ENCODE peak calls at places on chromosomes 4 and X, in nine cellular contexts. Y is neural crest cell, S is H9, Z is OCI-LY7, T is heart right ventricle, F is adrenal gland, X is HFF-Myc, M is astrocyte of the spinal cord, E is omental fat pad. W is an unnamed sample.

GRCh38 chr4:152849350-152849749 is 69.6 kb downstream of the ARFIP1 start:
- DNase-seq in Y (no peak), S (no peak), Z (no peak), T (no peak), F (no peak), X (no peak), M (no peak), E (no peak), W (no peak)

GRCh38 chr4:181559637-181560036 is 683.6 kb upstream of the TENM3 start:
- DNase-seq in Y (no peak), S (no peak), Z (no peak), T (no peak), F (no peak), X (no peak), M (no peak), E (no peak), W (no peak)

GRCh38 chrX:40132751-40133150 is 35.0 kb upstream of the BCOR start:
- DNase-seq in Y (no peak), S (no peak), Z (no peak), T (peak), F (peak), X (no peak), M (peak), E (no peak), W (peak)

GRCh38 chr4:11439836-11440235 is 11.1 kb upstream of the HS3ST1 start:
- DNase-seq in Y (no peak), S (no peak), Z (no peak), T (no peak), F (no peak), X (no peak), M (no peak), E (no peak), W (no peak)

GRCh38 chr4:139808381-139809206 is 143.0 kb downstream of the MGST2 start:
- DNase-seq in Y (no peak), S (no peak), Z (no peak), T (no peak), F (no peak), X (no peak), M (no peak), E (no peak), W (no peak)

GRCh38 chr4:76087007-76087769 is 12.7 kb downstream of the ART3 start:
- DNase-seq in Y (peak), S (peak), Z (no peak), T (peak), F (peak), X (peak), M (peak), E (no peak), W (peak)

GRCh38 chr4:28267166-28267565 is 1406.5 kb downstream of the STIM2 start:
- DNase-seq in Y (no peak), S (no peak), Z (no peak), T (no peak), F (no peak), X (no peak), M (no peak), E (no peak), W (no peak)

GRCh38 chr4:175874290-175874689 is 62.2 kb upstream of the GPM6A start:
- DNase-seq in Y (no peak), S (no peak), Z (peak), T (no peak), F (no peak), X (no peak), M (no peak), E (no peak), W (no peak)

GRCh38 chrX:69027181-69028005 is 137.9 kb downstream of the PJA1 start:
- DNase-seq in Y (no peak), S (no peak), Z (no peak), T (no peak), F (peak), X (peak), M (peak), E (peak), W (peak)

GRCh38 chr4:87799254-87799653 is at the start of gene IBSP:
- DNase-seq in Y (no peak), S (no peak), Z (no peak), T (no peak), F (no peak), X (no peak), M (no peak), E (no peak), W (no peak)

GRCh38 chr4:87803421-87803820 is 4.1 kb downstream of the IBSP start:
- DNase-seq in Y (no peak), S (no peak), Z (no peak), T (no peak), F (no peak), X (no peak), M (no peak), E (no peak), W (no peak)

GRCh38 chr4:87804871-87805270 is 5.5 kb downstream of the IBSP start:
- DNase-seq in Y (no peak), S (no peak), Z (no peak), T (no peak), F (no peak), X (no peak), M (no peak), E (no peak), W (no peak)

GRCh38 chr4:87805971-87806370 is 6.6 kb downstream of the IBSP start:
- DNase-seq in Y (no peak), S (no peak), Z (no peak), T (no peak), F (no peak), X (no peak), M (no peak), E (no peak), W (peak)

DNA sequence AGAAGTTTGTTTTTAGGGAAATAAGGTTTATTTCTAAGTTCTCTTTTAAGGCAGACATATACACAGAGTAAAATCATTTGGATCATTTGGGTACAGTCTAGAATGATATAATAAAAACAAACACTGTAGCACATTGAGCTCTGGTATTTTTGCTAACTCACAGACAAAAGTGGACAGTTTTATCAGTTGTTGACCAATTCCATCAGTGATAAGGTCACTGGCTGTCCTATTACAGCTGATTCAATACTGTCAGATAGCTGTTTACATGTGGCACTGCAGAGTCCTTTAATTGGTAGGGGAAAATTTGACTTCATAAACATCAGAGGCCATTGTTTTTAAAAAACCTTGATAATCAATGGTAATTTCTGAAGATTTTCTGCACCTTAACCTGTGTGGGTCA is 3.5 kb downstream of the IBSP start:
- DNase-seq in Y (no peak), S (no peak), Z (no peak), T (no peak), F (no peak), X (no peak), M (no peak), E (no peak), W (no peak)
- TF ChIP-seq CTCF in Y (no peak), S (no peak), Z (no peak), T (no peak), F (no peak), X (no peak), M (no peak), E (no peak), W (no peak)

GRCh38 chr4:138577145-138577544 is 335.0 kb upstream of the SLC7A11 start:
- DNase-seq in Y (no peak), S (no peak), Z (no peak), T (no peak), F (no peak), X (no peak), M (no peak), E (no peak), W (no peak)

GRCh38 chr4:138573246-138573645 is 331.1 kb upstream of the SLC7A11 start:
- DNase-seq in Y (no peak), S (no peak), Z (no peak), T (no peak), F (no peak), X (no peak), M (no peak), E (no peak), W (peak)

GRCh38 chr4:138579146-138579545 is 337.0 kb upstream of the SLC7A11 start:
- DNase-seq in Y (no peak), S (no peak), Z (no peak), T (no peak), F (no peak), X (no peak), M (no peak), E (no peak), W (no peak)

GRCh38 chr4:138572007-138572406 is 329.9 kb upstream of the SLC7A11 start:
- DNase-seq in Y (no peak), S (no peak), Z (no peak), T (no peak), F (no peak), X (no peak), M (no peak), E (no peak), W (no peak)

GRCh38 chr4:138576684-138577083 is 334.5 kb upstream of the SLC7A11 start:
- DNase-seq in Y (no peak), S (no peak), Z (peak), T (no peak), F (no peak), X (peak), M (peak), E (no peak), W (peak)
- TF ChIP-seq CTCF in Y (peak), S (peak), Z (peak), T (no peak), F (no peak), X (peak), M (peak), E (no peak), W (peak)

DNA sequence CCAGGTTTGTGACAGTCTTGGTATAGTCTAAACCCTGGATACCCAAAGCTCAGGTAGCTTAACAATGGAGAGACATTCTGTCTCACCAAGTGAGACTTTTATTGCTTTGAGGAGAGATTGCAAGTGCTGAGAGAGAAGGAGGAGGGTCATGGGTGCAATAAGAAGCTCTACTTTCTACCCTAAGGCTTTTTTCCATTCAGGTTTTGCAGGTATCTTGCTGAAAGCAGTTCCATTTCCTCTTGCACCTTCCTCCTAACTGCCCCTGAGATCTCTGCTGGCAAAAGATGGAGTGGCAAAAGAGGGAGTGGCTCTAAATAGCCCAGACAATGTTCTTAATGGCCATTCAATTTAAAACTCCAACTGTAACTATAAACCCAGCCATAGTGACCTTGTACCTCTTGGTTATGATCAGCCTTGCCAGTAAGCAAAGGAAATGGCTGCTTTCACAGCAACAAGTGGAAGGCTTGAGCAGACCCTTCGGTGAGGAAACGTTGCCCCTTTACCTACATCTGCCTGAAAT is 105.6 kb upstream of the CPEB2 start:
- DNase-seq in Y (no peak), S (no peak), Z (no peak), T (no peak), F (no peak), X (no peak), M (no peak), E (no peak), W (no peak)
- TF ChIP-seq CTCF in Y (no peak), S (no peak), Z (no peak), T (no peak), F (no peak), X (no peak), M (no peak), E (no peak), W (no peak)

GRCh38 chr4:10403633-10404445 is 53.4 kb downstream of the ZNF518B start:
- DNase-seq in Y (peak), S (no peak), Z (peak), T (peak), F (peak), X (no peak), M (peak), E (no peak), W (peak)
- TF ChIP-seq CTCF in Y (peak), S (peak), Z (peak), T (peak), F (peak), X (peak), M (peak), E (no peak), W (peak)

W was measured in HFFc6.